ENCODE peak calls at places on chromosomes 1 and 21, in six cellular contexts. W is GM12878, N is SK-N-SH, B is HCT116, P is H1, E is HepG2. M is an unnamed sample.

GRCh38 chr1:29453502-29454240 is 217.3 kb downstream of the PTPRU start:
- DNase-seq in W (no peak), N (peak), B (peak), P (peak), E (peak), M (peak)

GRCh38 chr1:117363591-117364048 is 3.6 kb upstream of the MAN1A2 start:
- DNase-seq in W (peak), N (no peak), B (no peak), P (no peak), E (no peak), M (peak)

GRCh38 chr1:38745476-38746410 is 113.8 kb downstream of the RRAGC start:
- DNase-seq in W (no peak), N (no peak), B (no peak), P (no peak), E (no peak), M (no peak)

GRCh38 chr1:197919523-197920301 is 2.5 kb downstream of the LHX9 start:
- DNase-seq in W (no peak), N (peak), B (no peak), P (peak), E (no peak), M (no peak)

GRCh38 chr1:228721407-228721806 is 13.9 kb upstream of the RHOU start:
- DNase-seq in W (no peak), N (no peak), B (no peak), P (no peak), E (no peak), M (peak)

GRCh38 chr1:182193908-182194550 is 132.5 kb upstream of the ZNF648 start:
- DNase-seq in W (no peak), N (no peak), B (no peak), P (no peak), E (no peak), M (no peak)

GRCh38 chr1:196148367-196148970 is 459.8 kb downstream of the KCNT2 start:
- DNase-seq in W (no peak), N (peak), B (peak), P (no peak), E (peak), M (peak)

GRCh38 chr1:11893907-11894251 is 32.3 kb downstream of the KIAA2013 start:
- DNase-seq in W (no peak), N (peak), B (peak), P (peak), E (peak), M (peak)

GRCh38 chr1:65310078-65310587 is 790 bp downstream of the DNAJC6 start:
- DNase-seq in W (no peak), N (peak), B (no peak), P (no peak), E (no peak), M (no peak)

GRCh38 chr1:34915521-34915920 is 13.9 kb downstream of the DLGAP3 start:
- DNase-seq in W (no peak), N (peak), B (no peak), P (no peak), E (no peak), M (no peak)

GRCh38 chr1:154837034-154837678 is 32.9 kb downstream of the KCNN3 start:
- DNase-seq in W (no peak), N (no peak), B (no peak), P (no peak), E (no peak), M (no peak)

GRCh38 chr21:44427241-44428120 is 27.8 kb upstream of the LRRC3 start:
- DNase-seq in W (no peak), N (no peak), B (no peak), P (no peak), E (no peak), M (no peak)

GRCh38 chr1:232904566-232904965 is 45.8 kb upstream of the NTPCR start:
- DNase-seq in W (no peak), N (no peak), B (no peak), P (no peak), E (no peak), M (no peak)

GRCh38 chr1:233157245-233157644 is 138.3 kb downstream of the PCNX2 start:
- DNase-seq in W (no peak), N (no peak), B (no peak), P (no peak), E (no peak), M (no peak)

GRCh38 chr1:150210741-150211140 is 25.2 kb downstream of the ANP32E start:
- DNase-seq in W (no peak), N (no peak), B (no peak), P (no peak), E (no peak), M (no peak)

GRCh38 chr21:46424062-46424591 is 34.6 kb upstream of the DIP2A start:
- DNase-seq in W (no peak), N (no peak), B (no peak), P (no peak), E (no peak), M (no peak)

GRCh38 chr1:22914633-22915217 is 57.9 kb downstream of the LACTBL1 start:
- DNase-seq in W (no peak), N (no peak), B (no peak), P (no peak), E (no peak), M (no peak)

GRCh38 chr1:20867847-20868246 is 80.7 kb upstream of the HP1BP3 start:
- DNase-seq in W (no peak), N (no peak), B (no peak), P (no peak), E (no peak), M (no peak)

GRCh38 chr1:172957491-172957890 is 93.2 kb downstream of the TNFSF18 start:
- DNase-seq in W (no peak), N (no peak), B (no peak), P (no peak), E (no peak), M (no peak)

GRCh38 chr1:151639466-151639865 is 27.6 kb downstream of the SNX27 start:
- DNase-seq in W (peak), N (no peak), B (no peak), P (no peak), E (no peak), M (no peak)

GRCh38 chr21:25396135-25396711 is 211.1 kb downstream of the MRPL39 start:
- DNase-seq in W (peak), N (no peak), B (no peak), P (no peak), E (no peak), M (no peak)

GRCh38 chr1:193525917-193526710 is 339.7 kb upstream of the B3GALT2 start:
- DNase-seq in W (no peak), N (no peak), B (no peak), P (no peak), E (no peak), M (no peak)

GRCh38 chr1:62238507-62238906 is 43.9 kb downstream of the L1TD1 start:
- DNase-seq in W (no peak), N (no peak), B (no peak), P (no peak), E (no peak), M (no peak)

GRCh38 chr1:62237950-62238374 is 43.3 kb downstream of the L1TD1 start:
- DNase-seq in W (no peak), N (no peak), B (no peak), P (no peak), E (peak), M (no peak)

GRCh38 chr1:62240651-62241050 is 46.0 kb downstream of the L1TD1 start:
- DNase-seq in W (no peak), N (no peak), B (no peak), P (no peak), E (no peak), M (no peak)

GRCh38 chr1:62245201-62245600 is 50.6 kb downstream of the L1TD1 start:
- DNase-seq in W (no peak), N (no peak), B (no peak), P (no peak), E (no peak), M (no peak)

DNA sequence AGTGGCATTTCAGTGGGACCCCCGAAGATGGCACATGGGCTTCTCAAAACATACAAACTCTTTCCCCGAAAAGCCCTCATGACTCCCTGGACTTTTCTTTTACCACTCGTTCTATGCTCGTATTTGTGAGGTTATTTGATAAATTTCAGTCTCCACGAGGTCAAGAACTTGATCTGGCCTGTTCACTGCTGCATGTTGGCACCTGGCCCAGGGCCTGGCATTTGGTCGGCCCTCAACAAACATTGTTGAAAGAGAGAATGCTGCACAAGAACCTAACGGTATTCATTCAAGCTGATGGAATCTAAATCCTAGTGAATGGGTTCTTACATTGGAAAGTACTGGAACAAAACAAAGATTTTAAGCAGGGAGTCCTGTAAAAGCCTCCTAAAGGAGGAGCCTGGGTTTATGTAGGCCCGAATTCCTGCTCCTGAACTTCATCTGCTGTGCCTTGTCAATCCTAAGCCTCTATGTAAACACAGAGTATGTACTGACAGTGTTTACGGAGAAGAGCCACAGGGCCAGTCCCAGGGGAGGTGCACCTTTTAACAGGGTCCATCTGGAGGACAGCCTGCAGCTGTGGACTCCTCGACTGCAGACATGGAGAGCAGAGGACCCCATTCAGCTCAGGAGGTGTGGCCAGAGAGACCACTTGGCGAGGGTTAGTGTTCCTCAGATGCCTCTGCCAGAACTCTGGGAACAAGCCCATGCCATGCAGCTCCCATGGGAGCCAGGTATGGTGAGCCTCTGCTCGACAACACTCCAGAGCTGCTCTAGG is 46.9 kb downstream of the L1TD1 start:
- DNase-seq in W (no peak), N (no peak), B (no peak), P (no peak), E (peak), M (peak)
- TF ChIP-seq JUND in W (no peak), N (no peak), B (no peak), P (no peak), E (peak), M (no peak)

GRCh38 chr1:41780322-41780721 is 138.4 kb downstream of the HIVEP3 start:
- DNase-seq in W (no peak), N (no peak), B (no peak), P (no peak), E (no peak), M (no peak)
- TF ChIP-seq JUND in W (no peak), N (no peak), B (no peak), P (no peak), E (no peak), M (no peak)

GRCh38 chr1:203368624-203369451 is 17.9 kb upstream of the FMOD start:
- DNase-seq in W (no peak), N (no peak), B (no peak), P (no peak), E (no peak), M (no peak)
- TF ChIP-seq JUND in W (no peak), N (no peak), B (no peak), P (no peak), E (no peak), M (no peak)

GRCh38 chr1:107871687-107872086 is 93.3 kb downstream of the VAV3 start:
- DNase-seq in W (no peak), N (no peak), B (no peak), P (no peak), E (no peak), M (no peak)

GRCh38 chr1:107874221-107874620 is 90.8 kb downstream of the VAV3 start:
- DNase-seq in W (no peak), N (no peak), B (no peak), P (no peak), E (no peak), M (no peak)

GRCh38 chr1:107870691-107871090 is 94.3 kb downstream of the VAV3 start:
- DNase-seq in W (no peak), N (no peak), B (no peak), P (no peak), E (no peak), M (no peak)

GRCh38 chr1:107867892-107868291 is 97.1 kb downstream of the VAV3 start:
- DNase-seq in W (no peak), N (no peak), B (no peak), P (no peak), E (no peak), M (no peak)

GRCh38 chr1:107871259-107871658 is 93.7 kb downstream of the VAV3 start:
- DNase-seq in W (no peak), N (no peak), B (no peak), P (no peak), E (no peak), M (no peak)
- TF ChIP-seq JUND in W (no peak), N (no peak), B (no peak), P (no peak), E (no peak), M (no peak)

DNA sequence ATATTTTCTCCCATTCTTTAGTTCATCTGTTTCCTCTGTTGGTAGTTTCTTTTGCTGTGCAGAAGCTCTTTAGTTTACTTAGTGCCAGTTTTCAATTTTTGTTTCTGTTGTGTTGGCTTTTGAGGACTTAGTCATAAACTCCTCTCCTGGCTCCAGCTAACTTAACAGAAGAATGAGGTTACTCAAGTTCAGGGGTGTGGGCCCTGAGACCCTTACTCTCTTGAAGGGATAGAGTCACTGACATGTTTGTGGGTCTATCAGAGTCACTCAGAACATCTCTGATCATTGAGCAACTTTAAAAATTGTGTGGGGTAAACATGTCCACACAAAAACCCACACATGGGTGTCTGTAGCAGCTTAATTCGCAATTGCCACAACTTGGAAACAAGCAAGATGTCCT is 14.2 kb downstream of the AGT start:
- DNase-seq in W (no peak), N (no peak), B (no peak), P (no peak), E (no peak), M (no peak)
- TF ChIP-seq JUND in W (no peak), N (no peak), B (no peak), P (no peak), E (no peak), M (no peak)

DNA sequence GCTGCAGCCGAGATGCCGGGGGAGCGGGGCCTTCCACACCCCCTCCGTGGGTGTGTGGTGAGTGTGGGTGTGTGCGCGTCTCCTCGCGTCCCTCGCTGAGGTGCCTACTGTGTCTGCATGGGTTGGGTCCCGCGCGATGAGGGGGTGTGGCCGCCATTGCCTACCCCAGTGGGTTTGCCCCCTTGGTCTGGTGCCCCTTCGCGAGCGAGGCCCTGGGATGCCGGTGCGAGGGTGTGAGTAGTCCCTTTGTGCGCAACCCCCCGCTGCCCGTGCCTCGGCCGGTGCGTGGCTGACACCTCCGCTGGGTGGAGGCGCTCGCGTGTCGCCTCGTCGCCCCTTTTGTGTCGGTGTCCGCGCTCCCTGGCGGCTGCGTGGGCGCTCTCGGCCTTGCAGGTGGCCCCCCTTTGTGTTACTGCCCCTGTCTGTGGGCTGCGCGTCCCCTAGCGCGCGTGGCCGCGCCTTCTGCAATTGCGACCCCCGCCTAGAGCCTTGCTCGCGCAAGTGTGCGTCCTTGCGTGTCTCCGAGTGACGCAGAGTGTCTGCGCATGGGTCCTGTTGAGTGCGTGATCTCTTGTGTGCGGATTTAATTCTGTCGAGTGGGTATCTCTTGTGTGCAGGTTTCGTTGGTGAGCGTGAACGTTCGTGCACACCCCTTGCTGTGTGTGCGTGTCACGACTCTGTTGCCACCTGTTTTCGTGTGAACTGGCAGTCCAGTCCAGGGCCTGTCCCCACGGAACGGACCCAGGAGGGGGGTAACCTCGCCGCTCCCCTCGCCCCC is 552 bp downstream of the TTC3 start:
- DNase-seq in W (no peak), N (peak), B (no peak), P (peak), E (no peak), M (peak)
- TF ChIP-seq JUND in W (no peak), N (no peak), B (no peak), P (no peak), E (no peak), M (no peak)

GRCh38 chr1:32111040-32111628 is 3.3 kb downstream of the KPNA6 start:
- DNase-seq in W (peak), N (no peak), B (no peak), P (no peak), E (no peak), M (no peak)

GRCh38 chr1:32115496-32115895 is 7.6 kb downstream of the KPNA6 start:
- DNase-seq in W (no peak), N (no peak), B (no peak), P (no peak), E (no peak), M (no peak)

GRCh38 chr1:32114420-32114819 is 6.6 kb downstream of the KPNA6 start:
- DNase-seq in W (no peak), N (no peak), B (no peak), P (no peak), E (no peak), M (no peak)

GRCh38 chr1:32112800-32113375 is 5.0 kb downstream of the KPNA6 start:
- DNase-seq in W (no peak), N (no peak), B (no peak), P (no peak), E (no peak), M (no peak)

DNA sequence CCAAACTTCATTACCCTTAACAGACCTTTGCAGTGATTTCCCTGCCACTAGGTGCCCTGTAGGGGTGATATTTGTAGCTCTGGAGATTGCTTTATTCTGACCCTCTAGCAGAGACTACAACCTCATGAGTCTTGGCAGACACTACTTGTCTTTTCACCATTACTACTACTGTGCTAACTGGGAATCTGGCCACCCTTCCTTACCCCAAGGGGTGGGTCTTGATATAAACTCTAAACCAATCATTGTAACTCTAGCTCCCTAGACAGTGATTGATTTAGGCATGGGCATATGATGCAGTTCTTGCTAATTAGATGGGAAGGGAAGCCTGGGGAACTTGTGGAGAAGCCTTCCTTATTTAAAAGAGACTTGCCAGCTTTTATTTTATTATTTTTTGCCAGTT is 3.9 kb downstream of the KPNA6 start:
- DNase-seq in W (no peak), N (no peak), B (no peak), P (no peak), E (no peak), M (no peak)
- TF ChIP-seq JUND in W (no peak), N (no peak), B (no peak), P (no peak), E (no peak), M (no peak)

GRCh38 chr1:10690484-10690883 is 106.0 kb downstream of the CASZ1 start:
- DNase-seq in W (no peak), N (no peak), B (no peak), P (no peak), E (no peak), M (no peak)

GRCh38 chr1:10693152-10693496 is 103.3 kb downstream of the CASZ1 start:
- DNase-seq in W (no peak), N (no peak), B (no peak), P (no peak), E (no peak), M (no peak)

GRCh38 chr1:10691075-10691739 is 105.2 kb downstream of the CASZ1 start:
- DNase-seq in W (no peak), N (no peak), B (no peak), P (no peak), E (no peak), M (no peak)

GRCh38 chr1:10692401-10693021 is 103.9 kb downstream of the CASZ1 start:
- DNase-seq in W (no peak), N (peak), B (peak), P (no peak), E (peak), M (peak)

GRCh38 chr1:10691740-10692125 is 104.7 kb downstream of the CASZ1 start:
- DNase-seq in W (no peak), N (no peak), B (no peak), P (no peak), E (no peak), M (no peak)
- TF ChIP-seq JUND in W (no peak), N (no peak), B (no peak), P (no peak), E (no peak), M (no peak)